ENCODE peak calls at places on chromosomes 13 and 19, in ten cellular contexts. One of them, this sample, is unnamed.

GRCh38 chr13:51000576-51001260 is 91.1 kb downstream of the RNASEH2B start:
- DNase-seq in AG04450: peak; percentile 11
- DNase-seq in breast epithelium: no peak
- DNase-seq in cardiac muscle cell: no peak
- DNase-seq in Caco-2: no peak
- DNase-seq in fibroblast of villous mesenchyme: peak; percentile 12
- DNase-seq in retinal pigment epithelial cell: no peak
- DNase-seq in fibroblast of lung: peak; percentile 80
- DNase-seq in mucosa of descending colon: no peak
- DNase-seq in left ventricle myocardium inferior: peak; percentile 54
- DNase-seq in this sample: peak; percentile 59

GRCh38 chr13:77274126-77274525 is 52.8 kb downstream of the MYCBP2 start:
- DNase-seq in AG04450: no peak
- DNase-seq in breast epithelium: no peak
- DNase-seq in cardiac muscle cell: no peak
- DNase-seq in Caco-2: no peak
- DNase-seq in fibroblast of villous mesenchyme: no peak
- DNase-seq in retinal pigment epithelial cell: no peak
- DNase-seq in fibroblast of lung: no peak
- DNase-seq in mucosa of descending colon: no peak
- DNase-seq in left ventricle myocardium inferior: no peak
- DNase-seq in this sample: no peak

GRCh38 chr19:51712461-51713081 is 11.2 kb downstream of the HAS1 start:
- DNase-seq in AG04450: no peak
- DNase-seq in breast epithelium: no peak
- DNase-seq in cardiac muscle cell: no peak
- DNase-seq in Caco-2: no peak
- DNase-seq in fibroblast of villous mesenchyme: peak; percentile 54
- DNase-seq in retinal pigment epithelial cell: no peak
- DNase-seq in fibroblast of lung: peak; percentile 27
- DNase-seq in mucosa of descending colon: no peak
- DNase-seq in left ventricle myocardium inferior: no peak
- DNase-seq in this sample: no peak

GRCh38 chr13:44052843-44053607 is 173.3 kb downstream of the LACC1 start:
- DNase-seq in AG04450: no peak
- DNase-seq in breast epithelium: no peak
- DNase-seq in cardiac muscle cell: peak; percentile 39
- DNase-seq in Caco-2: peak; percentile 77
- DNase-seq in fibroblast of villous mesenchyme: peak; percentile 63
- DNase-seq in retinal pigment epithelial cell: peak; percentile 88
- DNase-seq in fibroblast of lung: peak; percentile 53
- DNase-seq in mucosa of descending colon: no peak
- DNase-seq in left ventricle myocardium inferior: peak; percentile 24
- DNase-seq in this sample: peak; percentile 63

GRCh38 chr13:104816716-104817115 is 1718.7 kb downstream of the EFNB2 start:
- DNase-seq in AG04450: no peak
- DNase-seq in breast epithelium: no peak
- DNase-seq in cardiac muscle cell: no peak
- DNase-seq in Caco-2: no peak
- DNase-seq in fibroblast of villous mesenchyme: no peak
- DNase-seq in retinal pigment epithelial cell: no peak
- DNase-seq in fibroblast of lung: no peak
- DNase-seq in mucosa of descending colon: no peak
- DNase-seq in left ventricle myocardium inferior: no peak
- DNase-seq in this sample: no peak

GRCh38 chr13:30142502-30143211 is 164.7 kb downstream of the KATNAL1 start:
- DNase-seq in AG04450: peak; percentile 97
- DNase-seq in breast epithelium: peak; percentile 65
- DNase-seq in cardiac muscle cell: no peak
- DNase-seq in Caco-2: peak; percentile 66
- DNase-seq in fibroblast of villous mesenchyme: peak; percentile 99
- DNase-seq in retinal pigment epithelial cell: peak; percentile 78
- DNase-seq in fibroblast of lung: peak; percentile 94
- DNase-seq in mucosa of descending colon: no peak
- DNase-seq in left ventricle myocardium inferior: no peak
- DNase-seq in this sample: peak; percentile 97

GRCh38 chr19:7912697-7913564 is 1.7 kb upstream of the TGFBR3L start:
- DNase-seq in AG04450: no peak
- DNase-seq in breast epithelium: no peak
- DNase-seq in cardiac muscle cell: no peak
- DNase-seq in Caco-2: no peak
- DNase-seq in fibroblast of villous mesenchyme: no peak
- DNase-seq in retinal pigment epithelial cell: no peak
- DNase-seq in fibroblast of lung: no peak
- DNase-seq in mucosa of descending colon: no peak
- DNase-seq in left ventricle myocardium inferior: no peak
- DNase-seq in this sample: no peak

GRCh38 chr13:50275392-50276063 is 260.3 kb downstream of the KCNRG start:
- DNase-seq in AG04450: no peak
- DNase-seq in breast epithelium: no peak
- DNase-seq in cardiac muscle cell: no peak
- DNase-seq in Caco-2: no peak
- DNase-seq in fibroblast of villous mesenchyme: no peak
- DNase-seq in retinal pigment epithelial cell: no peak
- DNase-seq in fibroblast of lung: no peak
- DNase-seq in mucosa of descending colon: no peak
- DNase-seq in left ventricle myocardium inferior: no peak
- DNase-seq in this sample: no peak

GRCh38 chr19:21092107-21092506 is 10.1 kb downstream of the ZNF714 start:
- DNase-seq in AG04450: no peak
- DNase-seq in breast epithelium: no peak
- DNase-seq in cardiac muscle cell: no peak
- DNase-seq in Caco-2: no peak
- DNase-seq in fibroblast of villous mesenchyme: peak; percentile 25
- DNase-seq in retinal pigment epithelial cell: no peak
- DNase-seq in fibroblast of lung: peak; percentile 6
- DNase-seq in mucosa of descending colon: no peak
- DNase-seq in left ventricle myocardium inferior: no peak
- DNase-seq in this sample: peak; percentile 33

GRCh38 chr19:17026706-17027427 is at the start of gene CPAMD8:
- DNase-seq in AG04450: no peak
- DNase-seq in breast epithelium: no peak
- DNase-seq in cardiac muscle cell: peak; percentile 26
- DNase-seq in Caco-2: no peak
- DNase-seq in fibroblast of villous mesenchyme: no peak
- DNase-seq in retinal pigment epithelial cell: no peak
- DNase-seq in fibroblast of lung: no peak
- DNase-seq in mucosa of descending colon: no peak
- DNase-seq in left ventricle myocardium inferior: peak; percentile 27
- DNase-seq in this sample: no peak

DNA sequence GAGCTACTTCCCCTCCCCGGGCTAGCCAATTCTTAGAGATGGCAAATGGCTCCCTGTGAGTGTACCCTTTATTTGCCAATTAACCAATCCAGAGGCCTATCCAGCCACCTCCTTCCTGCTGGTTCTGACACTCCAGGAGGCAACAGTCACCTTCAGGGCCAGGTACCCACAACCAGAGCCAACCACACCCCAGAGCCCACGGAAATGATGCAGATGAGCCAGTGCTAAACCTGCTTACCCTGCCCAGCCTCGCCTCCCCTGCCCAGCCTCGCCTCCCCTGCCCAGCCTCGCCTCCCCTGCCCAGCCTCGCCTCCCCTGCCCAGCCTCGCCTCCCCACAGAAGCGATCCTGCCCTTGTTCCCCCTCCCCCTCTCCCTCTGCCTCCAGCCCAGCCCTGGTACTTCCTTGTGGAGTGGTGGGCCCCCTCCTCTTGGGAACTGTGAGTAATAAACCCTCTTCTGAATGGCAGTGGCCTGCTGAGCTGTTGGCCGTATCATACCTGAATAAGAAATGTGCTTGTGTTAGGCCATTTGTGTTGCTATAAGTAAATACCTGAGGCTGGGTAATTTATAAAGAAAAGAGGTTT is 173.8 kb upstream of the RNF113B start:
- DNase-seq in AG04450: no peak
- DNase-seq in breast epithelium: no peak
- DNase-seq in cardiac muscle cell: no peak
- DNase-seq in Caco-2: no peak
- DNase-seq in fibroblast of villous mesenchyme: no peak
- DNase-seq in retinal pigment epithelial cell: no peak
- DNase-seq in fibroblast of lung: no peak
- DNase-seq in mucosa of descending colon: no peak
- DNase-seq in left ventricle myocardium inferior: no peak
- DNase-seq in this sample: no peak
- H3K4me3 ChIP-seq in AG04450: no peak overlapping the region
- H3K4me3 ChIP-seq in breast epithelium: no peak overlapping the region
- H3K4me3 ChIP-seq in cardiac muscle cell: no peak overlapping the region
- H3K4me3 ChIP-seq in Caco-2: no peak overlapping the region
- H3K4me3 ChIP-seq in fibroblast of villous mesenchyme: no peak overlapping the region
- H3K4me3 ChIP-seq in retinal pigment epithelial cell: no peak overlapping the region
- H3K4me3 ChIP-seq in fibroblast of lung: no peak overlapping the region
- H3K4me3 ChIP-seq in mucosa of descending colon: no peak overlapping the region
- H3K4me3 ChIP-seq in left ventricle myocardium inferior: no peak overlapping the region
- H3K4me3 ChIP-seq in this sample: no peak overlapping the region

GRCh38 chr13:79190932-79191331 is 215.1 kb downstream of the RBM26 start:
- DNase-seq in AG04450: no peak
- DNase-seq in breast epithelium: no peak
- DNase-seq in cardiac muscle cell: no peak
- DNase-seq in Caco-2: no peak
- DNase-seq in fibroblast of villous mesenchyme: no peak
- DNase-seq in retinal pigment epithelial cell: no peak
- DNase-seq in fibroblast of lung: no peak
- DNase-seq in mucosa of descending colon: no peak
- DNase-seq in left ventricle myocardium inferior: no peak
- DNase-seq in this sample: no peak

GRCh38 chr13:79197933-79198332 is 208.1 kb downstream of the RBM26 start:
- DNase-seq in AG04450: no peak
- DNase-seq in breast epithelium: no peak
- DNase-seq in cardiac muscle cell: no peak
- DNase-seq in Caco-2: no peak
- DNase-seq in fibroblast of villous mesenchyme: no peak
- DNase-seq in retinal pigment epithelial cell: no peak
- DNase-seq in fibroblast of lung: no peak
- DNase-seq in mucosa of descending colon: no peak
- DNase-seq in left ventricle myocardium inferior: no peak
- DNase-seq in this sample: no peak

GRCh38 chr13:79196366-79196765 is 209.7 kb downstream of the RBM26 start:
- DNase-seq in AG04450: no peak
- DNase-seq in breast epithelium: no peak
- DNase-seq in cardiac muscle cell: no peak
- DNase-seq in Caco-2: no peak
- DNase-seq in fibroblast of villous mesenchyme: no peak
- DNase-seq in retinal pigment epithelial cell: no peak
- DNase-seq in fibroblast of lung: no peak
- DNase-seq in mucosa of descending colon: no peak
- DNase-seq in left ventricle myocardium inferior: no peak
- DNase-seq in this sample: no peak

GRCh38 chr13:79194727-79195126 is 211.3 kb downstream of the RBM26 start:
- DNase-seq in AG04450: no peak
- DNase-seq in breast epithelium: no peak
- DNase-seq in cardiac muscle cell: no peak
- DNase-seq in Caco-2: no peak
- DNase-seq in fibroblast of villous mesenchyme: no peak
- DNase-seq in retinal pigment epithelial cell: no peak
- DNase-seq in fibroblast of lung: no peak
- DNase-seq in mucosa of descending colon: no peak
- DNase-seq in left ventricle myocardium inferior: no peak
- DNase-seq in this sample: no peak

DNA sequence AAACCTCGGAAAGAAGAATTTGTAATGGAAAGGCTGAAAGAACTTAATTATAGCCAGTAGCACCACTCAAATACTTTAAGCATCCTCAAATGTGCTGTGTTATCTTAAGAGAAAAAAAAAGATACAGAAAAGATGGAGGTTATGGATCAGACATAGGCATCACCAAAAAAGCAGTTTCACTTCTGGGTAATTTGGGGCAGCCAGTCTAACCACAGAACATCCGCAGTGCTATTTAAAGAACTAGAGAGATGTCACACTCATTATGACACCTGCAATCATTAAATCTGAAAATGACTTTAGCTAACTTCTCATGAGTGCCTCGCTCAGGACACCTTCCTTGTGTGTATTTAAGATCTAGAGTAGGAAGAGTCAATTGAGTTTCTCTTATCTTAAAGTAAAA is 211.8 kb downstream of the RBM26 start:
- DNase-seq in AG04450: no peak
- DNase-seq in breast epithelium: no peak
- DNase-seq in cardiac muscle cell: no peak
- DNase-seq in Caco-2: no peak
- DNase-seq in fibroblast of villous mesenchyme: no peak
- DNase-seq in retinal pigment epithelial cell: no peak
- DNase-seq in fibroblast of lung: no peak
- DNase-seq in mucosa of descending colon: no peak
- DNase-seq in left ventricle myocardium inferior: no peak
- DNase-seq in this sample: no peak
- H3K4me3 ChIP-seq in AG04450: no peak overlapping the region
- H3K4me3 ChIP-seq in breast epithelium: no peak overlapping the region
- H3K4me3 ChIP-seq in cardiac muscle cell: no peak overlapping the region
- H3K4me3 ChIP-seq in Caco-2: no peak overlapping the region
- H3K4me3 ChIP-seq in fibroblast of villous mesenchyme: no peak overlapping the region
- H3K4me3 ChIP-seq in retinal pigment epithelial cell: no peak overlapping the region
- H3K4me3 ChIP-seq in fibroblast of lung: no peak overlapping the region
- H3K4me3 ChIP-seq in mucosa of descending colon: no peak overlapping the region
- H3K4me3 ChIP-seq in left ventricle myocardium inferior: no peak overlapping the region
- H3K4me3 ChIP-seq in this sample: no peak overlapping the region

DNA sequence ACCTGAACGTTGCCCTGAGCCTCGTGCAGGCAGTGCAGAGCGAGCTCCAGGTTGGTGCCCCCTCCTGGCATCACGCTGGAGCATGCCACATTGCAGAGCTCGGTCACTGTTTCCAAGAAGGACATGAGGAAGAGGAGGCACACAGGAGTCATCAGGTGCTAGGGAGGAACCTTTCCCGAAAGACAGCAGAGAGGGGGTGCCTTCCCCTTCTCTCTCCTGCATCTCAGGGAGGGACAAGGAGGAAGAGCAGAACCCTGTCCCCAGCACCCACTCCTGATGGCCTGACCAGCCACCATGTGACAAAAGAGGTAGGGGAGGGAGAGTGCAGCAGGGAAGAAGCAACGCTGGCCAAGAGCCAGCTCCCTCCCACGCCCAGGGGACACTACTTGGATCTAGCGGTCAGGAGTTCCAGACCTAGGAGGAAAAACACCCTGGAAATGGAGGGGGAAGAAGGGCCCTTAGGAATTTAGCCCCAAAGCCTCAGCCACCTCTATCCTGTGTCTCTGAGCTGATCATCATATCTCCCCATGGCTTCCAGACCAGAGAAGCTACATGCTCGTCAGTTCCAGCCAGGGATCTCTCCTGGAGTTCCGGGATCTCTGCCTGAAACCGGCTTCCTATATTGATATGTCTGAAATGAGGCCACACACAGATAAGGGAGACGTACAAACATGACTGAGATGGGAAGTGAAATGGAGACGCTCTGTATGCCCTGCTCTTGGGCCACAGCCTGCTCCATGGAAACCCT is 17.0 kb upstream of the NAPA start:
- DNase-seq in AG04450: no peak
- DNase-seq in breast epithelium: no peak
- DNase-seq in cardiac muscle cell: no peak
- DNase-seq in Caco-2: no peak
- DNase-seq in fibroblast of villous mesenchyme: no peak
- DNase-seq in retinal pigment epithelial cell: no peak
- DNase-seq in fibroblast of lung: no peak
- DNase-seq in mucosa of descending colon: no peak
- DNase-seq in left ventricle myocardium inferior: no peak
- DNase-seq in this sample: no peak
- H3K4me3 ChIP-seq in AG04450: no peak overlapping the region
- H3K4me3 ChIP-seq in breast epithelium: no peak overlapping the region
- H3K4me3 ChIP-seq in cardiac muscle cell: no peak overlapping the region
- H3K4me3 ChIP-seq in Caco-2: no peak overlapping the region
- H3K4me3 ChIP-seq in fibroblast of villous mesenchyme: no peak overlapping the region
- H3K4me3 ChIP-seq in retinal pigment epithelial cell: no peak overlapping the region
- H3K4me3 ChIP-seq in fibroblast of lung: no peak overlapping the region
- H3K4me3 ChIP-seq in mucosa of descending colon: no peak overlapping the region
- H3K4me3 ChIP-seq in left ventricle myocardium inferior: no peak overlapping the region
- H3K4me3 ChIP-seq in this sample: no peak overlapping the region

GRCh38 chr19:3163230-3163886 is 15.2 kb upstream of the S1PR4 start:
- DNase-seq in AG04450: peak; percentile 30
- DNase-seq in breast epithelium: peak; percentile 67
- DNase-seq in cardiac muscle cell: peak; percentile 82
- DNase-seq in Caco-2: peak; percentile 75
- DNase-seq in fibroblast of villous mesenchyme: peak; percentile 58
- DNase-seq in retinal pigment epithelial cell: no peak
- DNase-seq in fibroblast of lung: peak; percentile 57
- DNase-seq in mucosa of descending colon: peak; percentile 73
- DNase-seq in left ventricle myocardium inferior: peak; percentile 53
- DNase-seq in this sample: no peak
- H3K4me3 ChIP-seq in AG04450: no peak overlapping the region
- H3K4me3 ChIP-seq in breast epithelium: no peak overlapping the region
- H3K4me3 ChIP-seq in cardiac muscle cell: no peak overlapping the region
- H3K4me3 ChIP-seq in Caco-2: peak overlapping the region; percentile 17
- H3K4me3 ChIP-seq in fibroblast of villous mesenchyme: no peak overlapping the region
- H3K4me3 ChIP-seq in retinal pigment epithelial cell: peak overlapping the region; percentile 22
- H3K4me3 ChIP-seq in fibroblast of lung: no peak overlapping the region
- H3K4me3 ChIP-seq in mucosa of descending colon: no peak overlapping the region
- H3K4me3 ChIP-seq in left ventricle myocardium inferior: no peak overlapping the region
- H3K4me3 ChIP-seq in this sample: no peak overlapping the region